ENCODE peak calls at places on chromosomes 3 and 15, in ten cellular contexts. One of them, this sample, is unnamed.

GRCh38 chr3:111954228-111954990 is 24.4 kb upstream of the ABHD10 start:
- DNase-seq in OCI-LY7: no peak
- DNase-seq in GM23248: peak
- DNase-seq in NCI-H2029: no peak
- DNase-seq in SW480: no peak
- DNase-seq in NCI-H1417 treated with DMSO at 0.1 percent for 48 hours: no peak
- DNase-seq in activated naive CD8-positive, alpha-beta T cell treated with anti-CD3 and anti-CD28 coated beads, Interleukin-2, amount 10 ng/mL, durations not matched to agents 7 days and 5 days: no peak
- DNase-seq in HEK293T: no peak
- DNase-seq in stimulated activated CD8-positive, alpha-beta memory T cell treated with anti-CD3 and anti-CD28 coated beads, Interleukin-7, amount 100 ng/mL, for 1 hour: no peak
- DNase-seq in activated effector memory CD4-positive, alpha-beta T cell treated with Interleukin-2 at 50 U/mL for 16 hours: no peak
- DNase-seq in this sample: no peak

GRCh38 chr15:53976844-53977392 is 1.3 kb upstream of the UNC13C start:
- DNase-seq in OCI-LY7: no peak
- DNase-seq in GM23248: no peak
- DNase-seq in NCI-H2029: no peak
- DNase-seq in SW480: peak
- DNase-seq in NCI-H1417 treated with DMSO at 0.1 percent for 48 hours: no peak
- DNase-seq in activated naive CD8-positive, alpha-beta T cell treated with anti-CD3 and anti-CD28 coated beads, Interleukin-2, amount 10 ng/mL, durations not matched to agents 7 days and 5 days: no peak
- DNase-seq in HEK293T: peak
- DNase-seq in stimulated activated CD8-positive, alpha-beta memory T cell treated with anti-CD3 and anti-CD28 coated beads, Interleukin-7, amount 100 ng/mL, for 1 hour: no peak
- DNase-seq in activated effector memory CD4-positive, alpha-beta T cell treated with Interleukin-2 at 50 U/mL for 16 hours: no peak
- DNase-seq in this sample: peak

GRCh38 chr15:89615135-89615534 is 39.9 kb downstream of the TICRR start:
- DNase-seq in OCI-LY7: no peak
- DNase-seq in GM23248: no peak
- DNase-seq in NCI-H2029: no peak
- DNase-seq in SW480: no peak
- DNase-seq in NCI-H1417 treated with DMSO at 0.1 percent for 48 hours: no peak
- DNase-seq in activated naive CD8-positive, alpha-beta T cell treated with anti-CD3 and anti-CD28 coated beads, Interleukin-2, amount 10 ng/mL, durations not matched to agents 7 days and 5 days: no peak
- DNase-seq in HEK293T: no peak
- DNase-seq in stimulated activated CD8-positive, alpha-beta memory T cell treated with anti-CD3 and anti-CD28 coated beads, Interleukin-7, amount 100 ng/mL, for 1 hour: no peak
- DNase-seq in activated effector memory CD4-positive, alpha-beta T cell treated with Interleukin-2 at 50 U/mL for 16 hours: no peak
- DNase-seq in this sample: no peak

GRCh38 chr3:115615001-115615447 is 8.3 kb upstream of the GAP43 start:
- DNase-seq in OCI-LY7: no peak
- DNase-seq in GM23248: peak
- DNase-seq in NCI-H2029: no peak
- DNase-seq in SW480: peak
- DNase-seq in NCI-H1417 treated with DMSO at 0.1 percent for 48 hours: no peak
- DNase-seq in activated naive CD8-positive, alpha-beta T cell treated with anti-CD3 and anti-CD28 coated beads, Interleukin-2, amount 10 ng/mL, durations not matched to agents 7 days and 5 days: no peak
- DNase-seq in HEK293T: no peak
- DNase-seq in stimulated activated CD8-positive, alpha-beta memory T cell treated with anti-CD3 and anti-CD28 coated beads, Interleukin-7, amount 100 ng/mL, for 1 hour: no peak
- DNase-seq in activated effector memory CD4-positive, alpha-beta T cell treated with Interleukin-2 at 50 U/mL for 16 hours: no peak
- DNase-seq in this sample: no peak

GRCh38 chr15:91478717-91479191 is 374.8 kb upstream of the SLCO3A1 start:
- DNase-seq in OCI-LY7: no peak
- DNase-seq in GM23248: no peak
- DNase-seq in NCI-H2029: no peak
- DNase-seq in SW480: no peak
- DNase-seq in NCI-H1417 treated with DMSO at 0.1 percent for 48 hours: no peak
- DNase-seq in activated naive CD8-positive, alpha-beta T cell treated with anti-CD3 and anti-CD28 coated beads, Interleukin-2, amount 10 ng/mL, durations not matched to agents 7 days and 5 days: no peak
- DNase-seq in HEK293T: no peak
- DNase-seq in stimulated activated CD8-positive, alpha-beta memory T cell treated with anti-CD3 and anti-CD28 coated beads, Interleukin-7, amount 100 ng/mL, for 1 hour: no peak
- DNase-seq in activated effector memory CD4-positive, alpha-beta T cell treated with Interleukin-2 at 50 U/mL for 16 hours: no peak
- DNase-seq in this sample: no peak

GRCh38 chr3:20648294-20648693 is 462.3 kb upstream of the SGO1 start:
- DNase-seq in OCI-LY7: no peak
- DNase-seq in GM23248: peak
- DNase-seq in NCI-H2029: no peak
- DNase-seq in SW480: peak
- DNase-seq in NCI-H1417 treated with DMSO at 0.1 percent for 48 hours: no peak
- DNase-seq in activated naive CD8-positive, alpha-beta T cell treated with anti-CD3 and anti-CD28 coated beads, Interleukin-2, amount 10 ng/mL, durations not matched to agents 7 days and 5 days: no peak
- DNase-seq in HEK293T: no peak
- DNase-seq in stimulated activated CD8-positive, alpha-beta memory T cell treated with anti-CD3 and anti-CD28 coated beads, Interleukin-7, amount 100 ng/mL, for 1 hour: no peak
- DNase-seq in activated effector memory CD4-positive, alpha-beta T cell treated with Interleukin-2 at 50 U/mL for 16 hours: no peak
- DNase-seq in this sample: no peak

GRCh38 chr3:4736284-4736861 is 242.9 kb upstream of the BHLHE40 start:
- DNase-seq in OCI-LY7: no peak
- DNase-seq in GM23248: peak
- DNase-seq in NCI-H2029: no peak
- DNase-seq in SW480: peak
- DNase-seq in NCI-H1417 treated with DMSO at 0.1 percent for 48 hours: no peak
- DNase-seq in activated naive CD8-positive, alpha-beta T cell treated with anti-CD3 and anti-CD28 coated beads, Interleukin-2, amount 10 ng/mL, durations not matched to agents 7 days and 5 days: no peak
- DNase-seq in HEK293T: no peak
- DNase-seq in stimulated activated CD8-positive, alpha-beta memory T cell treated with anti-CD3 and anti-CD28 coated beads, Interleukin-7, amount 100 ng/mL, for 1 hour: no peak
- DNase-seq in activated effector memory CD4-positive, alpha-beta T cell treated with Interleukin-2 at 50 U/mL for 16 hours: no peak
- DNase-seq in this sample: no peak

GRCh38 chr15:38073278-38073930 is 139.0 kb downstream of the TMCO5A start:
- DNase-seq in OCI-LY7: peak
- DNase-seq in GM23248: peak
- DNase-seq in NCI-H2029: no peak
- DNase-seq in SW480: peak
- DNase-seq in NCI-H1417 treated with DMSO at 0.1 percent for 48 hours: no peak
- DNase-seq in activated naive CD8-positive, alpha-beta T cell treated with anti-CD3 and anti-CD28 coated beads, Interleukin-2, amount 10 ng/mL, durations not matched to agents 7 days and 5 days: no peak
- DNase-seq in HEK293T: no peak
- DNase-seq in stimulated activated CD8-positive, alpha-beta memory T cell treated with anti-CD3 and anti-CD28 coated beads, Interleukin-7, amount 100 ng/mL, for 1 hour: no peak
- DNase-seq in activated effector memory CD4-positive, alpha-beta T cell treated with Interleukin-2 at 50 U/mL for 16 hours: no peak
- DNase-seq in this sample: no peak

GRCh38 chr15:37106490-37107001 is 6.2 kb upstream of the MEIS2 start:
- DNase-seq in OCI-LY7: peak
- DNase-seq in GM23248: no peak
- DNase-seq in NCI-H2029: no peak
- DNase-seq in SW480: peak
- DNase-seq in NCI-H1417 treated with DMSO at 0.1 percent for 48 hours: no peak
- DNase-seq in activated naive CD8-positive, alpha-beta T cell treated with anti-CD3 and anti-CD28 coated beads, Interleukin-2, amount 10 ng/mL, durations not matched to agents 7 days and 5 days: peak
- DNase-seq in HEK293T: no peak
- DNase-seq in stimulated activated CD8-positive, alpha-beta memory T cell treated with anti-CD3 and anti-CD28 coated beads, Interleukin-7, amount 100 ng/mL, for 1 hour: no peak
- DNase-seq in activated effector memory CD4-positive, alpha-beta T cell treated with Interleukin-2 at 50 U/mL for 16 hours: no peak
- DNase-seq in this sample: no peak

GRCh38 chr3:124627501-124627908 is 102.7 kb upstream of the UMPS start:
- DNase-seq in OCI-LY7: no peak
- DNase-seq in GM23248: no peak
- DNase-seq in NCI-H2029: no peak
- DNase-seq in SW480: no peak
- DNase-seq in NCI-H1417 treated with DMSO at 0.1 percent for 48 hours: no peak
- DNase-seq in activated naive CD8-positive, alpha-beta T cell treated with anti-CD3 and anti-CD28 coated beads, Interleukin-2, amount 10 ng/mL, durations not matched to agents 7 days and 5 days: no peak
- DNase-seq in HEK293T: no peak
- DNase-seq in stimulated activated CD8-positive, alpha-beta memory T cell treated with anti-CD3 and anti-CD28 coated beads, Interleukin-7, amount 100 ng/mL, for 1 hour: no peak
- DNase-seq in activated effector memory CD4-positive, alpha-beta T cell treated with Interleukin-2 at 50 U/mL for 16 hours: no peak
- DNase-seq in this sample: no peak

GRCh38 chr15:28273468-28273867 is 48.5 kb downstream of the HERC2 start:
- DNase-seq in OCI-LY7: no peak
- DNase-seq in GM23248: no peak
- DNase-seq in NCI-H2029: no peak
- DNase-seq in SW480: no peak
- DNase-seq in NCI-H1417 treated with DMSO at 0.1 percent for 48 hours: no peak
- DNase-seq in activated naive CD8-positive, alpha-beta T cell treated with anti-CD3 and anti-CD28 coated beads, Interleukin-2, amount 10 ng/mL, durations not matched to agents 7 days and 5 days: no peak
- DNase-seq in HEK293T: no peak
- DNase-seq in stimulated activated CD8-positive, alpha-beta memory T cell treated with anti-CD3 and anti-CD28 coated beads, Interleukin-7, amount 100 ng/mL, for 1 hour: no peak
- DNase-seq in activated effector memory CD4-positive, alpha-beta T cell treated with Interleukin-2 at 50 U/mL for 16 hours: no peak
- DNase-seq in this sample: no peak

GRCh38 chr15:50925281-50925680 is 16.8 kb downstream of the AP4E1 start:
- DNase-seq in OCI-LY7: no peak
- DNase-seq in GM23248: no peak
- DNase-seq in NCI-H2029: no peak
- DNase-seq in SW480: no peak
- DNase-seq in NCI-H1417 treated with DMSO at 0.1 percent for 48 hours: no peak
- DNase-seq in activated naive CD8-positive, alpha-beta T cell treated with anti-CD3 and anti-CD28 coated beads, Interleukin-2, amount 10 ng/mL, durations not matched to agents 7 days and 5 days: no peak
- DNase-seq in HEK293T: no peak
- DNase-seq in stimulated activated CD8-positive, alpha-beta memory T cell treated with anti-CD3 and anti-CD28 coated beads, Interleukin-7, amount 100 ng/mL, for 1 hour: no peak
- DNase-seq in activated effector memory CD4-positive, alpha-beta T cell treated with Interleukin-2 at 50 U/mL for 16 hours: no peak
- DNase-seq in this sample: no peak

GRCh38 chr3:46127503-46127902 is 80.6 kb downstream of the CCR1 start:
- DNase-seq in OCI-LY7: no peak
- DNase-seq in GM23248: peak
- DNase-seq in NCI-H2029: no peak
- DNase-seq in SW480: peak
- DNase-seq in NCI-H1417 treated with DMSO at 0.1 percent for 48 hours: no peak
- DNase-seq in activated naive CD8-positive, alpha-beta T cell treated with anti-CD3 and anti-CD28 coated beads, Interleukin-2, amount 10 ng/mL, durations not matched to agents 7 days and 5 days: no peak
- DNase-seq in HEK293T: no peak
- DNase-seq in stimulated activated CD8-positive, alpha-beta memory T cell treated with anti-CD3 and anti-CD28 coated beads, Interleukin-7, amount 100 ng/mL, for 1 hour: no peak
- DNase-seq in activated effector memory CD4-positive, alpha-beta T cell treated with Interleukin-2 at 50 U/mL for 16 hours: no peak
- DNase-seq in this sample: no peak

GRCh38 chr15:40930430-40931299 is 1.5 kb downstream of the DLL4 start:
- DNase-seq in OCI-LY7: peak
- DNase-seq in GM23248: peak
- DNase-seq in NCI-H2029: peak
- DNase-seq in SW480: peak
- DNase-seq in NCI-H1417 treated with DMSO at 0.1 percent for 48 hours: no peak
- DNase-seq in activated naive CD8-positive, alpha-beta T cell treated with anti-CD3 and anti-CD28 coated beads, Interleukin-2, amount 10 ng/mL, durations not matched to agents 7 days and 5 days: peak
- DNase-seq in HEK293T: peak
- DNase-seq in stimulated activated CD8-positive, alpha-beta memory T cell treated with anti-CD3 and anti-CD28 coated beads, Interleukin-7, amount 100 ng/mL, for 1 hour: no peak
- DNase-seq in activated effector memory CD4-positive, alpha-beta T cell treated with Interleukin-2 at 50 U/mL for 16 hours: no peak
- DNase-seq in this sample: no peak

GRCh38 chr3:4564928-4565586 is 71.9 kb downstream of the ITPR1 start:
- DNase-seq in OCI-LY7: no peak
- DNase-seq in GM23248: no peak
- DNase-seq in NCI-H2029: no peak
- DNase-seq in SW480: no peak
- DNase-seq in NCI-H1417 treated with DMSO at 0.1 percent for 48 hours: no peak
- DNase-seq in activated naive CD8-positive, alpha-beta T cell treated with anti-CD3 and anti-CD28 coated beads, Interleukin-2, amount 10 ng/mL, durations not matched to agents 7 days and 5 days: no peak
- DNase-seq in HEK293T: no peak
- DNase-seq in stimulated activated CD8-positive, alpha-beta memory T cell treated with anti-CD3 and anti-CD28 coated beads, Interleukin-7, amount 100 ng/mL, for 1 hour: no peak
- DNase-seq in activated effector memory CD4-positive, alpha-beta T cell treated with Interleukin-2 at 50 U/mL for 16 hours: no peak
- DNase-seq in this sample: no peak

GRCh38 chr3:48581621-48582481 is 13.3 kb downstream of the COL7A1 start:
- DNase-seq in OCI-LY7: no peak
- DNase-seq in GM23248: no peak
- DNase-seq in NCI-H2029: no peak
- DNase-seq in SW480: no peak
- DNase-seq in NCI-H1417 treated with DMSO at 0.1 percent for 48 hours: no peak
- DNase-seq in activated naive CD8-positive, alpha-beta T cell treated with anti-CD3 and anti-CD28 coated beads, Interleukin-2, amount 10 ng/mL, durations not matched to agents 7 days and 5 days: no peak
- DNase-seq in HEK293T: no peak
- DNase-seq in stimulated activated CD8-positive, alpha-beta memory T cell treated with anti-CD3 and anti-CD28 coated beads, Interleukin-7, amount 100 ng/mL, for 1 hour: no peak
- DNase-seq in activated effector memory CD4-positive, alpha-beta T cell treated with Interleukin-2 at 50 U/mL for 16 hours: no peak
- DNase-seq in this sample: no peak

GRCh38 chr3:172257638-172258400 is 190.4 kb downstream of the GHSR start:
- DNase-seq in OCI-LY7: no peak
- DNase-seq in GM23248: no peak
- DNase-seq in NCI-H2029: no peak
- DNase-seq in SW480: no peak
- DNase-seq in NCI-H1417 treated with DMSO at 0.1 percent for 48 hours: no peak
- DNase-seq in activated naive CD8-positive, alpha-beta T cell treated with anti-CD3 and anti-CD28 coated beads, Interleukin-2, amount 10 ng/mL, durations not matched to agents 7 days and 5 days: no peak
- DNase-seq in HEK293T: no peak
- DNase-seq in stimulated activated CD8-positive, alpha-beta memory T cell treated with anti-CD3 and anti-CD28 coated beads, Interleukin-7, amount 100 ng/mL, for 1 hour: no peak
- DNase-seq in activated effector memory CD4-positive, alpha-beta T cell treated with Interleukin-2 at 50 U/mL for 16 hours: no peak
- DNase-seq in this sample: no peak

GRCh38 chr3:195160257-195160898 is 110.6 kb downstream of the XXYLT1 start:
- DNase-seq in OCI-LY7: no peak
- DNase-seq in GM23248: peak
- DNase-seq in NCI-H2029: peak
- DNase-seq in SW480: peak
- DNase-seq in NCI-H1417 treated with DMSO at 0.1 percent for 48 hours: no peak
- DNase-seq in activated naive CD8-positive, alpha-beta T cell treated with anti-CD3 and anti-CD28 coated beads, Interleukin-2, amount 10 ng/mL, durations not matched to agents 7 days and 5 days: no peak
- DNase-seq in HEK293T: no peak
- DNase-seq in stimulated activated CD8-positive, alpha-beta memory T cell treated with anti-CD3 and anti-CD28 coated beads, Interleukin-7, amount 100 ng/mL, for 1 hour: no peak
- DNase-seq in activated effector memory CD4-positive, alpha-beta T cell treated with Interleukin-2 at 50 U/mL for 16 hours: no peak
- DNase-seq in this sample: no peak

GRCh38 chr3:138468886-138469285 is 34.5 kb downstream of the ESYT3 start:
- DNase-seq in OCI-LY7: no peak
- DNase-seq in GM23248: peak
- DNase-seq in NCI-H2029: no peak
- DNase-seq in SW480: no peak
- DNase-seq in NCI-H1417 treated with DMSO at 0.1 percent for 48 hours: no peak
- DNase-seq in activated naive CD8-positive, alpha-beta T cell treated with anti-CD3 and anti-CD28 coated beads, Interleukin-2, amount 10 ng/mL, durations not matched to agents 7 days and 5 days: no peak
- DNase-seq in HEK293T: no peak
- DNase-seq in stimulated activated CD8-positive, alpha-beta memory T cell treated with anti-CD3 and anti-CD28 coated beads, Interleukin-7, amount 100 ng/mL, for 1 hour: no peak
- DNase-seq in activated effector memory CD4-positive, alpha-beta T cell treated with Interleukin-2 at 50 U/mL for 16 hours: no peak
- DNase-seq in this sample: no peak

GRCh38 chr3:136250862-136251460 is 821 bp downstream of the PCCB start:
- DNase-seq in OCI-LY7: peak
- DNase-seq in GM23248: peak
- DNase-seq in NCI-H2029: peak
- DNase-seq in SW480: peak
- DNase-seq in NCI-H1417 treated with DMSO at 0.1 percent for 48 hours: peak
- DNase-seq in activated naive CD8-positive, alpha-beta T cell treated with anti-CD3 and anti-CD28 coated beads, Interleukin-2, amount 10 ng/mL, durations not matched to agents 7 days and 5 days: peak
- DNase-seq in HEK293T: peak
- DNase-seq in stimulated activated CD8-positive, alpha-beta memory T cell treated with anti-CD3 and anti-CD28 coated beads, Interleukin-7, amount 100 ng/mL, for 1 hour: no peak
- DNase-seq in activated effector memory CD4-positive, alpha-beta T cell treated with Interleukin-2 at 50 U/mL for 16 hours: peak
- DNase-seq in this sample: peak

GRCh38 chr3:106813742-106814141 is 563.5 kb upstream of the CCDC54 start:
- DNase-seq in OCI-LY7: no peak
- DNase-seq in GM23248: no peak
- DNase-seq in NCI-H2029: no peak
- DNase-seq in SW480: no peak
- DNase-seq in NCI-H1417 treated with DMSO at 0.1 percent for 48 hours: no peak
- DNase-seq in activated naive CD8-positive, alpha-beta T cell treated with anti-CD3 and anti-CD28 coated beads, Interleukin-2, amount 10 ng/mL, durations not matched to agents 7 days and 5 days: no peak
- DNase-seq in HEK293T: no peak
- DNase-seq in stimulated activated CD8-positive, alpha-beta memory T cell treated with anti-CD3 and anti-CD28 coated beads, Interleukin-7, amount 100 ng/mL, for 1 hour: no peak
- DNase-seq in activated effector memory CD4-positive, alpha-beta T cell treated with Interleukin-2 at 50 U/mL for 16 hours: no peak
- DNase-seq in this sample: no peak

GRCh38 chr15:70245932-70246622 is 148.4 kb upstream of the TLE3 start:
- DNase-seq in OCI-LY7: no peak
- DNase-seq in GM23248: peak
- DNase-seq in NCI-H2029: no peak
- DNase-seq in SW480: peak
- DNase-seq in NCI-H1417 treated with DMSO at 0.1 percent for 48 hours: no peak
- DNase-seq in activated naive CD8-positive, alpha-beta T cell treated with anti-CD3 and anti-CD28 coated beads, Interleukin-2, amount 10 ng/mL, durations not matched to agents 7 days and 5 days: peak
- DNase-seq in HEK293T: no peak
- DNase-seq in stimulated activated CD8-positive, alpha-beta memory T cell treated with anti-CD3 and anti-CD28 coated beads, Interleukin-7, amount 100 ng/mL, for 1 hour: no peak
- DNase-seq in activated effector memory CD4-positive, alpha-beta T cell treated with Interleukin-2 at 50 U/mL for 16 hours: no peak
- DNase-seq in this sample: no peak

GRCh38 chr15:91133511-91133910 is 33.5 kb downstream of the SV2B start:
- DNase-seq in OCI-LY7: no peak
- DNase-seq in GM23248: no peak
- DNase-seq in NCI-H2029: no peak
- DNase-seq in SW480: no peak
- DNase-seq in NCI-H1417 treated with DMSO at 0.1 percent for 48 hours: no peak
- DNase-seq in activated naive CD8-positive, alpha-beta T cell treated with anti-CD3 and anti-CD28 coated beads, Interleukin-2, amount 10 ng/mL, durations not matched to agents 7 days and 5 days: no peak
- DNase-seq in HEK293T: no peak
- DNase-seq in stimulated activated CD8-positive, alpha-beta memory T cell treated with anti-CD3 and anti-CD28 coated beads, Interleukin-7, amount 100 ng/mL, for 1 hour: no peak
- DNase-seq in activated effector memory CD4-positive, alpha-beta T cell treated with Interleukin-2 at 50 U/mL for 16 hours: no peak
- DNase-seq in this sample: no peak

GRCh38 chr15:60937278-60937677 is 291.8 kb downstream of the RORA start:
- DNase-seq in OCI-LY7: no peak
- DNase-seq in GM23248: no peak
- DNase-seq in NCI-H2029: no peak
- DNase-seq in SW480: no peak
- DNase-seq in NCI-H1417 treated with DMSO at 0.1 percent for 48 hours: no peak
- DNase-seq in activated naive CD8-positive, alpha-beta T cell treated with anti-CD3 and anti-CD28 coated beads, Interleukin-2, amount 10 ng/mL, durations not matched to agents 7 days and 5 days: no peak
- DNase-seq in HEK293T: no peak
- DNase-seq in stimulated activated CD8-positive, alpha-beta memory T cell treated with anti-CD3 and anti-CD28 coated beads, Interleukin-7, amount 100 ng/mL, for 1 hour: no peak
- DNase-seq in activated effector memory CD4-positive, alpha-beta T cell treated with Interleukin-2 at 50 U/mL for 16 hours: no peak
- DNase-seq in this sample: no peak

GRCh38 chr15:92960996-92961681 is 61.0 kb downstream of the CHD2 start:
- DNase-seq in OCI-LY7: no peak
- DNase-seq in GM23248: no peak
- DNase-seq in NCI-H2029: no peak
- DNase-seq in SW480: no peak
- DNase-seq in NCI-H1417 treated with DMSO at 0.1 percent for 48 hours: no peak
- DNase-seq in activated naive CD8-positive, alpha-beta T cell treated with anti-CD3 and anti-CD28 coated beads, Interleukin-2, amount 10 ng/mL, durations not matched to agents 7 days and 5 days: no peak
- DNase-seq in HEK293T: no peak
- DNase-seq in stimulated activated CD8-positive, alpha-beta memory T cell treated with anti-CD3 and anti-CD28 coated beads, Interleukin-7, amount 100 ng/mL, for 1 hour: no peak
- DNase-seq in activated effector memory CD4-positive, alpha-beta T cell treated with Interleukin-2 at 50 U/mL for 16 hours: no peak
- DNase-seq in this sample: no peak